ENCODE peak calls at places on chromosomes 3 and 15, in four cellular contexts. U, Q, X and M are unnamed samples.
A peak's percentile ranks its signal among the peaks of the same experiment; 100 is the strongest.

GRCh38 chr15:32649336-32649735 is 7.8 kb downstream of the SCG5 start:
- DNase-seq in U (no peak), Q (no peak), X (peak; percentile 47), M (no peak)

GRCh38 chr3:50592568-50592967 is 19.0 kb downstream of the CISH start:
- DNase-seq in U (no peak), Q (no peak), X (no peak), M (no peak)

GRCh38 chr3:53837331-53837730 is 8.9 kb downstream of the CHDH start:
- DNase-seq in Q (no peak), X (no peak), U (no peak), M (no peak)

GRCh38 chr3:58633157-58633865 is 33.3 kb downstream of the FAM3D start:
- DNase-seq in X (no peak), U (no peak), Q (no peak), M (no peak)

GRCh38 chr3:189530822-189531221 is 100.4 kb upstream of the TP63 start:
- DNase-seq in U (no peak), Q (no peak), X (no peak), M (no peak)

GRCh38 chr3:168688267-168688666 is 592.5 kb upstream of the GOLIM4 start:
- DNase-seq in X (no peak), Q (no peak), U (no peak), M (no peak)

GRCh38 chr15:99507016-99507731 is 58.6 kb upstream of the MEF2A start:
- DNase-seq in U (no peak), Q (peak; percentile 86), X (no peak), M (peak; percentile 31)

GRCh38 chr3:53718462-53718861 is 127.8 kb downstream of the CHDH start:
- DNase-seq in U (no peak), X (no peak), Q (no peak), M (no peak)

GRCh38 chr3:162719684-162720341 is 1223.2 kb downstream of the OTOL1 start:
- DNase-seq in U (no peak), Q (no peak), X (peak; percentile 83), M (peak; percentile 93)

GRCh38 chr15:80504931-80505330 is 100.7 kb downstream of the ARNT2 start:
- DNase-seq in Q (no peak), X (no peak), U (no peak), M (no peak)